ENCODE peak calls at places on chromosomes 6 and 20, in five cellular contexts. Q is neuronal stem cell, K is IMR-90, G is H9, W is mesendoderm. N is an unnamed sample.

GRCh38 chr20:14963262-14963663 is 625.9 kb upstream of the FLRT3 start:
- DNase-seq in Q (no peak), G (no peak), W (peak; percentile 54), K (no peak), N (no peak)

GRCh38 chr20:38673731-38674177 is 50.5 kb upstream of the SLC32A1 start:
- DNase-seq in W (peak; percentile 64), Q (no peak), K (no peak), G (peak; percentile 66), N (no peak)

GRCh38 chr6:152112503-152113261 is 305.2 kb downstream of the ESR1 start:
- DNase-seq in W (no peak), K (no peak), G (no peak), Q (no peak), N (peak; percentile 20)

GRCh38 chr6:118551063-118551672 is 3.1 kb downstream of the PLN start:
- DNase-seq in W (peak; percentile 45), Q (peak; percentile 15), K (peak; percentile 79), G (no peak), N (peak; percentile 6)

GRCh38 chr20:25860531-25861150 is 164.0 kb upstream of the ZNF337 start:
- DNase-seq in Q (no peak), W (no peak), K (no peak), G (no peak), N (no peak)

GRCh38 chr6:28544211-28544610 is 18.5 kb downstream of the GPX5 start:
- DNase-seq in G (peak; percentile 46), K (no peak), W (peak; percentile 57), Q (no peak), N (no peak)

GRCh38 chr20:46062151-46062550 is 27.6 kb downstream of the NCOA5 start:
- DNase-seq in W (no peak), Q (no peak), K (no peak), G (no peak), N (no peak)

GRCh38 chr6:107214655-107215054 is 99.3 kb upstream of the BEND3 start:
- DNase-seq in W (no peak), Q (no peak), K (no peak), G (no peak), N (no peak)

GRCh38 chr6:25706314-25707014 is 48.1 kb upstream of the SLC17A4 start:
- DNase-seq in W (no peak), G (no peak), Q (no peak), K (no peak), N (no peak)

GRCh38 chr6:93123585-93123984 is 295.8 kb downstream of the EPHA7 start:
- DNase-seq in K (no peak), Q (no peak), W (peak; percentile 38), G (no peak), N (no peak)

GRCh38 chr6:20680697-20681165 is 146.5 kb downstream of the CDKAL1 start:
- DNase-seq in G (no peak), Q (no peak), W (no peak), K (peak; percentile 23), N (no peak)

GRCh38 chr6:144477396-144477795 is 192.3 kb downstream of the UTRN start:
- DNase-seq in W (no peak), Q (no peak), K (peak; percentile 18), G (no peak), N (no peak)

GRCh38 chr6:116475151-116475550 is 14.0 kb downstream of the CALHM6 start:
- DNase-seq in W (no peak), K (no peak), G (no peak), Q (no peak), N (no peak)

GRCh38 chr6:161481786-161482516 is 208.1 kb upstream of the AGPAT4 start:
- DNase-seq in Q (no peak), G (no peak), K (no peak), W (no peak), N (no peak)

GRCh38 chr6:103675807-103676406 is 1183.8 kb downstream of the HACE1 start:
- DNase-seq in W (no peak), Q (no peak), G (no peak), K (no peak), N (no peak)

GRCh38 chr6:40583694-40584093 is 3.5 kb downstream of the LRFN2 start:
- DNase-seq in Q (no peak), W (no peak), G (no peak), K (no peak), N (no peak)

GRCh38 chr20:13995086-13995665 is at the start of gene MACROD2:
- DNase-seq in Q (peak; percentile 96), K (peak; percentile 16), W (peak; percentile 97), G (peak; percentile 99), N (peak; percentile 100)

GRCh38 chr20:25269057-25269832 is 21.4 kb downstream of the PYGB start:
- DNase-seq in Q (no peak), G (peak; percentile 8), W (no peak), K (no peak), N (no peak)

GRCh38 chr20:23335521-23335920 is 15.1 kb upstream of the NXT1 start:
- DNase-seq in W (no peak), K (no peak), G (no peak), Q (no peak), N (no peak)

GRCh38 chr20:10074513-10074912 is 39.7 kb downstream of the ANKEF1 start:
- DNase-seq in K (peak; percentile 90), W (no peak), Q (no peak), G (no peak), N (peak; percentile 44)

GRCh38 chr6:142566628-142567396 is 265.0 kb downstream of the ADGRG6 start:
- DNase-seq in K (peak; percentile 47), W (peak; percentile 84), Q (peak; percentile 61), G (peak; percentile 78), N (peak; percentile 67)

GRCh38 chr6:133203344-133203697 is 37.8 kb upstream of the EYA4 start:
- DNase-seq in W (no peak), Q (no peak), K (no peak), G (no peak), N (no peak)

GRCh38 chr20:56815796-56816195 is 186.7 kb downstream of the TFAP2C start:
- DNase-seq in Q (no peak), K (no peak), G (no peak), W (no peak), N (peak; percentile 61)

GRCh38 chr20:51511861-51512619 is 30.5 kb downstream of the NFATC2 start:
- DNase-seq in W (no peak), G (no peak), K (no peak), Q (no peak), N (peak; percentile 84)

GRCh38 chr6:150297327-150298028 is 71.3 kb upstream of the IYD start:
- DNase-seq in Q (no peak), G (no peak), K (no peak), W (no peak), N (peak; percentile 3)

GRCh38 chr6:157644043-157644810 is 178.8 kb upstream of the SNX9 start:
- DNase-seq in K (no peak), G (no peak), Q (no peak), W (no peak), N (no peak)

GRCh38 chr6:39865011-39865888 is 69.0 kb downstream of the MOCS1 start:
- DNase-seq in G (peak; percentile 83), K (peak; percentile 60), W (peak; percentile 87), Q (peak; percentile 27), N (peak; percentile 84)

GRCh38 chr20:19431906-19432305 is 219.5 kb downstream of the SLC24A3 start:
- DNase-seq in K (no peak), Q (no peak), G (no peak), W (peak; percentile 56), N (peak; percentile 66)

GRCh38 chr6:170516783-170517616 is 36.1 kb downstream of the PSMB1 start:
- DNase-seq in K (peak; percentile 78), G (peak; percentile 69), Q (peak; percentile 36), W (peak; percentile 89), N (peak; percentile 64)

GRCh38 chr6:109944448-109944847 is 33.7 kb upstream of the GPR6 start:
- DNase-seq in W (peak; percentile 96), K (no peak), Q (no peak), G (peak; percentile 83), N (no peak)
- H3K9ac ChIP-seq in W (no peak overlapping the region), K (no peak overlapping the region), Q (no peak overlapping the region), G (no peak overlapping the region), N (no peak overlapping the region)

DNA sequence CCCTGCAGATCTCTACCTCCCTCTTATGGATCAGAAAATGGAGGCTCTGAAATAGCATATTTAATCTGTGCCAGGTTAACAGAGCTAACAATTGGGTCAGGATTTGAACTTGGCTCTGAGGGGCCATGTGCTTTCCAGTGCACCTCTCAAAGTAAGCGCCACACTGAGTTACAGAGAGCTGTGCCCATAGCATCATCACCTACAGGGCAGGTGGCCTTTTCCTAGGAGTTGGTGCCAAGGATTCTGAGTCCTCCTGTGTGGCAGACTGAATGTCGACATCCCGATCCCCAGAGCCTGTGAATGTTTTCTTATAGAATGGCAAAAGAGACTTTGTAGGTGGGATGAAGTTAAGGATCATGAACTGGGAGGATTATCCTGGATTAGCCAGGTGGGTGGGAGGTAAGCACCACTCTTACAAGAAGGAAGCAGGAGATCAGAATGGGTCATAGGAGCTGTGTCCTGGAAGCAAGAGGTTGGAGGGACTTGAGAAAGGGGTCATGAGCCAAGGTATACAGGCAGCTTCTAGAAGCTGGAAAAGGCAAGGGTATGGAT is 68.0 kb upstream of the TBC1D7 start:
- DNase-seq in Q (no peak), G (no peak), W (no peak), K (no peak), N (no peak)
- H2AK5ac ChIP-seq in Q (no peak overlapping the region), G (no peak overlapping the region), W (no peak overlapping the region), K (peak overlapping the region; percentile 54), N (no peak overlapping the region)

DNA sequence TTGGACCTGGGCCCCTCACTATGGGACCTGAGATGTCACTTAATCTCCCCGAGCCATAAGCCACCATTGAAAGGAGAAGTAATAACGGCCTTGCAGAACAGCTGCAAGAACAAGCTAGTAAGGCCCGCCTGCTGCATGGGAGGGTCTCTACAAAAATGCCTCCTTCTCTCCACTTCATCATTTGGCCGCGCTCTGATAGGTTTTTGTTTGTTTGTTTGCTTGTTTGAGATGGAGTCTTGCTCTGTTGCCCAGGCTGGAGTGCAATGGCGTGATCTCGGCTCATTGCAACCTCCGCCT is 69.0 kb downstream of the RAB44 start:
- DNase-seq in G (no peak), W (no peak), Q (no peak), K (no peak), N (no peak)
- H3K9ac ChIP-seq in G (no peak overlapping the region), W (no peak overlapping the region), Q (no peak overlapping the region), K (no peak overlapping the region), N (no peak overlapping the region)

GRCh38 chr6:53523511-53524454 is 21.1 kb downstream of the GCLC start:
- DNase-seq in W (no peak), Q (no peak), K (peak; percentile 48), G (no peak), N (no peak)

GRCh38 chr6:53518862-53519261 is 26.0 kb downstream of the GCLC start:
- DNase-seq in G (no peak), Q (no peak), W (no peak), K (no peak), N (no peak)

GRCh38 chr6:53524455-53524815 is 20.5 kb downstream of the GCLC start:
- DNase-seq in W (peak; percentile 69), G (no peak), K (peak; percentile 72), Q (no peak), N (peak; percentile 33)

GRCh38 chr6:53517021-53517420 is 27.9 kb downstream of the GCLC start:
- DNase-seq in K (no peak), Q (no peak), W (peak; percentile 20), G (no peak), N (peak; percentile 68)

DNA sequence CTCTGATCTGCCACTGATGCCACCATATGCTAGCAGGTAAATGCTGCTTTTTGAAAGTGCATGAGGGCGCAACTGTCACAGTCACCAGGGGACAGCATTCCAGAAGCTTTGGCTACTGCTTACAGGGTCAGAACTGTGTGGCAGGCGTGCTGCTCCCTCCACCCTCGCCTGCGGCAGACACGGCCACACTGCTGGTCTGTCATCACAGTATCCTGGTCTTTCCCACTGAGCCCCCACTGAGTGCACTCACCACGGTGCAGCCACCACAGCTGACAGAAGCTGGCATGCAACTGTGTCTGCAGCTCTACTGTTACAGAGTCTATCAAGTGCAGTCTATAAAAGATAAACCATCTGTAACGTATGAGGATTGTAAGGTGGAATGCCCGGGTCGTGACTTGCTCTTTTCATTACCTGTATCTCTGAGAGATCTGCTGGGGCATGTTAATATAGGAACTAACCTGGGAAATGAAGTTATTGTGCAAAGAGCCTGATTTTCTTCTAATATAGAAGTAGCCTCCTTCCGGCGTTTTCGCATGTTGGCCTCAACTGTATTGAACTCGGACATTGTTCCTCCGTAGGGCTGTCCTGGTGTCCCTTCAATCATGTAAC is 24.5 kb downstream of the GCLC start:
- DNase-seq in Q (no peak), W (no peak), G (no peak), K (no peak), N (no peak)
- H2AK5ac ChIP-seq in Q (no peak overlapping the region), W (no peak overlapping the region), G (no peak overlapping the region), K (no peak overlapping the region), N (no peak overlapping the region)

N was measured in trophoblast cell.